ENCODE peak calls at places on chromosomes 2 and 18, in six cellular contexts. T, R, W, Q, F and X are unnamed samples.
A peak's percentile ranks its signal among the peaks of the same experiment; 100 is the strongest.

GRCh38 chr2:69797836-69798465 is 31.5 kb upstream of the GMCL1 start:
- DNase-seq in T (no peak), R (no peak), W (no peak), Q (no peak), F (no peak), X (no peak)

GRCh38 chr2:134774786-134775641 is 56.2 kb upstream of the TMEM163 start:
- DNase-seq in T (no peak), R (no peak), W (no peak), Q (peak; percentile 76), F (no peak), X (no peak)

GRCh38 chr18:55328301-55328700 is 259.7 kb downstream of the TCF4 start:
- DNase-seq in T (peak; percentile 78), R (no peak), W (no peak), Q (no peak), F (no peak), X (no peak)

GRCh38 chr2:100667801-100668200 is 105.0 kb downstream of the PDCL3 start:
- DNase-seq in T (no peak), R (no peak), W (no peak), Q (no peak), F (no peak), X (no peak)

GRCh38 chr2:171057575-171057974 is 103.1 kb downstream of the TLK1 start:
- DNase-seq in T (no peak), R (no peak), W (no peak), Q (no peak), F (no peak), X (no peak)

GRCh38 chr18:5425721-5426120 is 118.1 kb downstream of the EPB41L3 start:
- DNase-seq in T (no peak), R (no peak), W (no peak), Q (no peak), F (no peak), X (no peak)

GRCh38 chr2:210302326-210302725 is 12.6 kb downstream of the MYL1 start:
- DNase-seq in T (no peak), R (no peak), W (no peak), Q (no peak), F (no peak), X (no peak)

GRCh38 chr18:77032121-77032758 is 100.3 kb downstream of the MBP start:
- DNase-seq in T (no peak), R (no peak), W (no peak), Q (no peak), F (no peak), X (no peak)

GRCh38 chr2:119753930-119754321 is 5.8 kb upstream of the PTPN4 start:
- DNase-seq in T (no peak), R (no peak), W (no peak), Q (no peak), F (no peak), X (no peak)

GRCh38 chr2:191567229-191567628 is 110.7 kb upstream of the NABP1 start:
- DNase-seq in T (no peak), R (no peak), W (no peak), Q (no peak), F (no peak), X (no peak)

GRCh38 chr2:26982102-26982742 is 11.8 kb downstream of the MAPRE3 start:
- DNase-seq in T (peak; percentile 36), R (no peak), W (peak; percentile 74), Q (peak; percentile 89), F (peak; percentile 83), X (peak; percentile 42)

GRCh38 chr2:141317986-141318385 is 812.8 kb downstream of the LRP1B start:
- DNase-seq in T (peak; percentile 57), R (no peak), W (no peak), Q (no peak), F (no peak), X (no peak)

GRCh38 chr2:193895226-193895625 is 1700.5 kb upstream of the TMEFF2 start:
- DNase-seq in T (no peak), R (no peak), W (no peak), Q (peak; percentile 32), F (no peak), X (no peak)

GRCh38 chr2:61853086-61853847 is 593 bp downstream of the FAM161A start:
- DNase-seq in T (no peak), R (no peak), W (peak; percentile 87), Q (no peak), F (no peak), X (peak; percentile 83)

GRCh38 chr18:68564961-68565360 is 149.9 kb downstream of the TMX3 start:
- DNase-seq in T (no peak), R (no peak), W (no peak), Q (no peak), F (no peak), X (no peak)

GRCh38 chr18:78939734-78940260 is 39.8 kb upstream of the SALL3 start:
- DNase-seq in T (no peak), R (no peak), W (no peak), Q (no peak), F (no peak), X (no peak)

GRCh38 chr18:41938445-41938844 is 16.6 kb upstream of the PIK3C3 start:
- DNase-seq in T (peak; percentile 97), R (no peak), W (no peak), Q (no peak), F (no peak), X (no peak)

GRCh38 chr2:13919981-13920382 is 712.5 kb upstream of the LRATD1 start:
- DNase-seq in T (no peak), R (no peak), W (no peak), Q (no peak), F (no peak), X (no peak)

GRCh38 chr2:160751021-160751420 is 257.4 kb upstream of the RBMS1 start:
- DNase-seq in T (peak; percentile 64), R (no peak), W (no peak), Q (no peak), F (no peak), X (no peak)

GRCh38 chr2:212931271-212931670 is 220.1 kb downstream of the IKZF2 start:
- DNase-seq in T (no peak), R (no peak), W (no peak), Q (no peak), F (no peak), X (no peak)

GRCh38 chr2:3827673-3828575 is 124.5 kb downstream of the DCDC2C start:
- DNase-seq in T (peak; percentile 36), R (no peak), W (no peak), Q (no peak), F (peak; percentile 32), X (no peak)

GRCh38 chr18:3451989-3452749 is 2.2 kb downstream of the TGIF1 start:
- DNase-seq in T (peak; percentile 69), R (peak; percentile 16), W (peak; percentile 76), Q (no peak), F (peak; percentile 63), X (no peak)

GRCh38 chr2:45554073-45554742 is 56.9 kb downstream of the SRBD1 start:
- DNase-seq in T (peak; percentile 62), R (no peak), W (no peak), Q (no peak), F (no peak), X (no peak)

GRCh38 chr2:70133521-70134348 is 46.5 kb downstream of the PCBP1 start:
- DNase-seq in T (no peak), R (no peak), W (no peak), Q (no peak), F (no peak), X (no peak)

GRCh38 chr2:184554736-184555135 is 43.6 kb upstream of the ZNF804A start:
- DNase-seq in T (peak; percentile 10), R (no peak), W (no peak), Q (no peak), F (no peak), X (no peak)

GRCh38 chr2:12211326-12212170 is 465.1 kb downstream of the LPIN1 start:
- DNase-seq in T (no peak), R (no peak), W (no peak), Q (no peak), F (no peak), X (no peak)

GRCh38 chr2:120287183-120288015 is 34.7 kb downstream of the RALB start:
- DNase-seq in T (peak; percentile 96), R (no peak), W (no peak), Q (no peak), F (peak; percentile 20), X (no peak)

GRCh38 chr2:168687314-168687713 is 115.1 kb upstream of the NOSTRIN start:
- DNase-seq in T (peak; percentile 2), R (no peak), W (no peak), Q (peak; percentile 17), F (peak; percentile 14), X (no peak)

GRCh38 chr2:231673348-231673770 is 35.0 kb upstream of the PTMA start:
- DNase-seq in T (peak; percentile 28), R (no peak), W (peak; percentile 93), Q (peak; percentile 94), F (peak; percentile 70), X (peak; percentile 98)

GRCh38 chr2:10475221-10475722 is 27.1 kb upstream of the ODC1 start:
- DNase-seq in T (no peak), R (no peak), W (peak; percentile 47), Q (no peak), F (no peak), X (no peak)

GRCh38 chr18:4068552-4069158 is 386.5 kb downstream of the DLGAP1 start:
- DNase-seq in T (peak; percentile 56), R (no peak), W (no peak), Q (no peak), F (peak; percentile 48), X (peak; percentile 61)

GRCh38 chr2:9473308-9473984 is 905 bp upstream of the IAH1 start:
- DNase-seq in T (no peak), R (no peak), W (peak; percentile 67), Q (peak; percentile 43), F (no peak), X (peak; percentile 87)

GRCh38 chr2:181371782-181372292 is 85.3 kb upstream of the ITGA4 start:
- DNase-seq in T (peak; percentile 57), R (no peak), W (no peak), Q (peak; percentile 20), F (no peak), X (no peak)

GRCh38 chr2:241576293-241576654 is 17.7 kb downstream of the BOK start:
- DNase-seq in T (no peak), R (no peak), W (peak; percentile 65), Q (no peak), F (no peak), X (peak; percentile 45)

GRCh38 chr2:233120459-233120858 is 60.3 kb downstream of the INPP5D start:
- DNase-seq in T (no peak), R (no peak), W (peak; percentile 37), Q (no peak), F (no peak), X (no peak)

GRCh38 chr2:208584387-208584965 is 177.9 kb downstream of the PTH2R start:
- DNase-seq in T (no peak), R (no peak), W (no peak), Q (no peak), F (no peak), X (no peak)